ENCODE peak calls at places on chromosomes 4 and X, in six cellular contexts. One of them, this sample, is unnamed.

GRCh38 chrX:115582871-115583729 is 22.1 kb downstream of the PLS3 start:
- DNase-seq in ACHN: no peak
- DNase-seq in activated T-cell treated with anti-CD3 and anti-CD28 coated beads for 1 hour: no peak
- DNase-seq in effector memory CD8-positive, alpha-beta T cell: no peak
- DNase-seq in GM04504: no peak
- DNase-seq in activated naive CD8-positive, alpha-beta T cell treated with anti-CD3 and anti-CD28 coated beads, Interleukin-2, amount 50 U/mL, for 24 hours: no peak
- DNase-seq in this sample: no peak

GRCh38 chrX:120253784-120254183 is 3.2 kb downstream of the ZBTB33 start:
- DNase-seq in effector memory CD8-positive, alpha-beta T cell: no peak
- DNase-seq in activated naive CD8-positive, alpha-beta T cell treated with anti-CD3 and anti-CD28 coated beads, Interleukin-2, amount 50 U/mL, for 24 hours: no peak
- DNase-seq in ACHN: no peak
- DNase-seq in activated T-cell treated with anti-CD3 and anti-CD28 coated beads for 1 hour: no peak
- DNase-seq in GM04504: no peak
- DNase-seq in this sample: no peak

GRCh38 chr4:61440306-61440705 is 240.2 kb downstream of the ADGRL3 start:
- DNase-seq in activated naive CD8-positive, alpha-beta T cell treated with anti-CD3 and anti-CD28 coated beads, Interleukin-2, amount 50 U/mL, for 24 hours: no peak
- DNase-seq in effector memory CD8-positive, alpha-beta T cell: no peak
- DNase-seq in activated T-cell treated with anti-CD3 and anti-CD28 coated beads for 1 hour: no peak
- DNase-seq in ACHN: no peak
- DNase-seq in GM04504: no peak
- DNase-seq in this sample: no peak

GRCh38 chr4:57190651-57191481 is 80.7 kb upstream of the IGFBP7 start:
- DNase-seq in activated T-cell treated with anti-CD3 and anti-CD28 coated beads for 1 hour: no peak
- DNase-seq in effector memory CD8-positive, alpha-beta T cell: no peak
- DNase-seq in GM04504: no peak
- DNase-seq in activated naive CD8-positive, alpha-beta T cell treated with anti-CD3 and anti-CD28 coated beads, Interleukin-2, amount 50 U/mL, for 24 hours: peak; percentile 36
- DNase-seq in ACHN: peak; percentile 43
- DNase-seq in this sample: no peak

GRCh38 chrX:24718771-24719170 is 25.1 kb downstream of the POLA1 start:
- DNase-seq in activated T-cell treated with anti-CD3 and anti-CD28 coated beads for 1 hour: no peak
- DNase-seq in GM04504: no peak
- DNase-seq in activated naive CD8-positive, alpha-beta T cell treated with anti-CD3 and anti-CD28 coated beads, Interleukin-2, amount 50 U/mL, for 24 hours: no peak
- DNase-seq in ACHN: no peak
- DNase-seq in effector memory CD8-positive, alpha-beta T cell: no peak
- DNase-seq in this sample: no peak

GRCh38 chr4:109164011-109164410 is 138.4 kb downstream of the COL25A1 start:
- DNase-seq in effector memory CD8-positive, alpha-beta T cell: no peak
- DNase-seq in activated naive CD8-positive, alpha-beta T cell treated with anti-CD3 and anti-CD28 coated beads, Interleukin-2, amount 50 U/mL, for 24 hours: no peak
- DNase-seq in ACHN: no peak
- DNase-seq in GM04504: no peak
- DNase-seq in activated T-cell treated with anti-CD3 and anti-CD28 coated beads for 1 hour: no peak
- DNase-seq in this sample: no peak

GRCh38 chr4:111268769-111269414 is 646.0 kb upstream of the PITX2 start:
- DNase-seq in ACHN: no peak
- DNase-seq in activated T-cell treated with anti-CD3 and anti-CD28 coated beads for 1 hour: no peak
- DNase-seq in activated naive CD8-positive, alpha-beta T cell treated with anti-CD3 and anti-CD28 coated beads, Interleukin-2, amount 50 U/mL, for 24 hours: no peak
- DNase-seq in effector memory CD8-positive, alpha-beta T cell: no peak
- DNase-seq in GM04504: peak; percentile 27
- DNase-seq in this sample: peak; percentile 12

GRCh38 chr4:139887962-139888735 is 222.5 kb downstream of the MGST2 start:
- DNase-seq in effector memory CD8-positive, alpha-beta T cell: no peak
- DNase-seq in activated naive CD8-positive, alpha-beta T cell treated with anti-CD3 and anti-CD28 coated beads, Interleukin-2, amount 50 U/mL, for 24 hours: no peak
- DNase-seq in ACHN: no peak
- DNase-seq in activated T-cell treated with anti-CD3 and anti-CD28 coated beads for 1 hour: no peak
- DNase-seq in GM04504: no peak
- DNase-seq in this sample: no peak

GRCh38 chrX:132967049-132967448 is 8.6 kb upstream of the HS6ST2 start:
- DNase-seq in activated T-cell treated with anti-CD3 and anti-CD28 coated beads for 1 hour: no peak
- DNase-seq in ACHN: no peak
- DNase-seq in GM04504: no peak
- DNase-seq in activated naive CD8-positive, alpha-beta T cell treated with anti-CD3 and anti-CD28 coated beads, Interleukin-2, amount 50 U/mL, for 24 hours: no peak
- DNase-seq in effector memory CD8-positive, alpha-beta T cell: no peak
- DNase-seq in this sample: no peak

GRCh38 chr4:1010522-1011021 is 854 bp upstream of the FGFRL1 start:
- DNase-seq in effector memory CD8-positive, alpha-beta T cell: peak; percentile 72
- DNase-seq in GM04504: peak; percentile 75
- DNase-seq in activated T-cell treated with anti-CD3 and anti-CD28 coated beads for 1 hour: peak; percentile 49
- DNase-seq in ACHN: peak; percentile 62
- DNase-seq in activated naive CD8-positive, alpha-beta T cell treated with anti-CD3 and anti-CD28 coated beads, Interleukin-2, amount 50 U/mL, for 24 hours: peak; percentile 73
- DNase-seq in this sample: peak; percentile 54

GRCh38 chr4:154781126-154781982 is at the start of gene RBM46:
- DNase-seq in effector memory CD8-positive, alpha-beta T cell: no peak
- DNase-seq in activated T-cell treated with anti-CD3 and anti-CD28 coated beads for 1 hour: no peak
- DNase-seq in ACHN: no peak
- DNase-seq in activated naive CD8-positive, alpha-beta T cell treated with anti-CD3 and anti-CD28 coated beads, Interleukin-2, amount 50 U/mL, for 24 hours: no peak
- DNase-seq in GM04504: no peak
- DNase-seq in this sample: no peak

GRCh38 chr4:85028910-85029309 is 62.4 kb upstream of the WDFY3 start:
- DNase-seq in GM04504: no peak
- DNase-seq in activated naive CD8-positive, alpha-beta T cell treated with anti-CD3 and anti-CD28 coated beads, Interleukin-2, amount 50 U/mL, for 24 hours: no peak
- DNase-seq in ACHN: no peak
- DNase-seq in effector memory CD8-positive, alpha-beta T cell: no peak
- DNase-seq in activated T-cell treated with anti-CD3 and anti-CD28 coated beads for 1 hour: no peak
- DNase-seq in this sample: no peak

GRCh38 chr4:52799813-52800212 is 48.6 kb upstream of the ERVMER34-1 start:
- DNase-seq in effector memory CD8-positive, alpha-beta T cell: no peak
- DNase-seq in ACHN: no peak
- DNase-seq in GM04504: no peak
- DNase-seq in activated naive CD8-positive, alpha-beta T cell treated with anti-CD3 and anti-CD28 coated beads, Interleukin-2, amount 50 U/mL, for 24 hours: no peak
- DNase-seq in activated T-cell treated with anti-CD3 and anti-CD28 coated beads for 1 hour: no peak
- DNase-seq in this sample: no peak

GRCh38 chr4:85489273-85489672 is 14.3 kb downstream of the ARHGAP24 start:
- DNase-seq in GM04504: no peak
- DNase-seq in activated naive CD8-positive, alpha-beta T cell treated with anti-CD3 and anti-CD28 coated beads, Interleukin-2, amount 50 U/mL, for 24 hours: no peak
- DNase-seq in effector memory CD8-positive, alpha-beta T cell: no peak
- DNase-seq in activated T-cell treated with anti-CD3 and anti-CD28 coated beads for 1 hour: no peak
- DNase-seq in ACHN: no peak
- DNase-seq in this sample: no peak

GRCh38 chrX:119427024-119427794 is 28.1 kb downstream of the SLC25A43 start:
- DNase-seq in GM04504: no peak
- DNase-seq in effector memory CD8-positive, alpha-beta T cell: no peak
- DNase-seq in activated T-cell treated with anti-CD3 and anti-CD28 coated beads for 1 hour: no peak
- DNase-seq in activated naive CD8-positive, alpha-beta T cell treated with anti-CD3 and anti-CD28 coated beads, Interleukin-2, amount 50 U/mL, for 24 hours: peak; percentile 1
- DNase-seq in ACHN: no peak
- DNase-seq in this sample: no peak

GRCh38 chrX:11364835-11365234 is 71.6 kb downstream of the AMELX start:
- DNase-seq in ACHN: no peak
- DNase-seq in effector memory CD8-positive, alpha-beta T cell: no peak
- DNase-seq in activated T-cell treated with anti-CD3 and anti-CD28 coated beads for 1 hour: no peak
- DNase-seq in activated naive CD8-positive, alpha-beta T cell treated with anti-CD3 and anti-CD28 coated beads, Interleukin-2, amount 50 U/mL, for 24 hours: no peak
- DNase-seq in GM04504: no peak
- DNase-seq in this sample: no peak

GRCh38 chr4:109411964-109412363 is 21.7 kb upstream of the SEC24B start:
- DNase-seq in effector memory CD8-positive, alpha-beta T cell: no peak
- DNase-seq in activated naive CD8-positive, alpha-beta T cell treated with anti-CD3 and anti-CD28 coated beads, Interleukin-2, amount 50 U/mL, for 24 hours: no peak
- DNase-seq in GM04504: no peak
- DNase-seq in activated T-cell treated with anti-CD3 and anti-CD28 coated beads for 1 hour: no peak
- DNase-seq in ACHN: no peak
- DNase-seq in this sample: no peak

GRCh38 chrX:8738588-8739189 is 6.8 kb upstream of the ANOS1 start:
- DNase-seq in activated naive CD8-positive, alpha-beta T cell treated with anti-CD3 and anti-CD28 coated beads, Interleukin-2, amount 50 U/mL, for 24 hours: peak; percentile 17
- DNase-seq in ACHN: peak; percentile 37
- DNase-seq in activated T-cell treated with anti-CD3 and anti-CD28 coated beads for 1 hour: no peak
- DNase-seq in effector memory CD8-positive, alpha-beta T cell: peak; percentile 7
- DNase-seq in GM04504: no peak
- DNase-seq in this sample: no peak

GRCh38 chrX:150693782-150694574 is 782 bp downstream of the MTMR1 start:
- DNase-seq in ACHN: peak; percentile 35
- DNase-seq in activated T-cell treated with anti-CD3 and anti-CD28 coated beads for 1 hour: peak; percentile 34
- DNase-seq in GM04504: peak; percentile 63
- DNase-seq in activated naive CD8-positive, alpha-beta T cell treated with anti-CD3 and anti-CD28 coated beads, Interleukin-2, amount 50 U/mL, for 24 hours: peak; percentile 71
- DNase-seq in effector memory CD8-positive, alpha-beta T cell: peak; percentile 34
- DNase-seq in this sample: peak; percentile 23

GRCh38 chrX:10045327-10046000 is 78.3 kb downstream of the CLDN34 start:
- DNase-seq in activated naive CD8-positive, alpha-beta T cell treated with anti-CD3 and anti-CD28 coated beads, Interleukin-2, amount 50 U/mL, for 24 hours: no peak
- DNase-seq in activated T-cell treated with anti-CD3 and anti-CD28 coated beads for 1 hour: no peak
- DNase-seq in ACHN: no peak
- DNase-seq in GM04504: no peak
- DNase-seq in effector memory CD8-positive, alpha-beta T cell: no peak
- DNase-seq in this sample: no peak

GRCh38 chr4:57504139-57504538 is 394.0 kb upstream of the IGFBP7 start:
- DNase-seq in activated T-cell treated with anti-CD3 and anti-CD28 coated beads for 1 hour: no peak
- DNase-seq in effector memory CD8-positive, alpha-beta T cell: no peak
- DNase-seq in GM04504: no peak
- DNase-seq in ACHN: no peak
- DNase-seq in activated naive CD8-positive, alpha-beta T cell treated with anti-CD3 and anti-CD28 coated beads, Interleukin-2, amount 50 U/mL, for 24 hours: no peak
- DNase-seq in this sample: no peak

GRCh38 chr4:83082777-83083176 is 31.8 kb downstream of the PLAC8 start:
- DNase-seq in activated T-cell treated with anti-CD3 and anti-CD28 coated beads for 1 hour: no peak
- DNase-seq in activated naive CD8-positive, alpha-beta T cell treated with anti-CD3 and anti-CD28 coated beads, Interleukin-2, amount 50 U/mL, for 24 hours: no peak
- DNase-seq in effector memory CD8-positive, alpha-beta T cell: no peak
- DNase-seq in ACHN: no peak
- DNase-seq in GM04504: no peak
- DNase-seq in this sample: no peak

GRCh38 chrX:118730500-118731247 is 3.3 kb downstream of the IL13RA1 start:
- DNase-seq in effector memory CD8-positive, alpha-beta T cell: no peak
- DNase-seq in GM04504: no peak
- DNase-seq in activated naive CD8-positive, alpha-beta T cell treated with anti-CD3 and anti-CD28 coated beads, Interleukin-2, amount 50 U/mL, for 24 hours: no peak
- DNase-seq in ACHN: no peak
- DNase-seq in activated T-cell treated with anti-CD3 and anti-CD28 coated beads for 1 hour: no peak
- DNase-seq in this sample: peak; percentile 20

GRCh38 chrX:119745283-119745848 is 13.0 kb upstream of the SOWAHD start:
- DNase-seq in ACHN: no peak
- DNase-seq in GM04504: no peak
- DNase-seq in activated T-cell treated with anti-CD3 and anti-CD28 coated beads for 1 hour: no peak
- DNase-seq in activated naive CD8-positive, alpha-beta T cell treated with anti-CD3 and anti-CD28 coated beads, Interleukin-2, amount 50 U/mL, for 24 hours: no peak
- DNase-seq in effector memory CD8-positive, alpha-beta T cell: no peak
- DNase-seq in this sample: no peak